ENCODE peak calls at places on chromosomes 2 and 18, in ten cellular contexts. K is astrocyte of the cerebellum, T is kidney epithelial cell, D is fibroblast of lung, X is fibroblast of mammary gland, Q is body of pancreas, O is tibial artery, I is GM12864, A is astrocyte of the spinal cord, M is left ventricle myocardium inferior. N is an unnamed sample.

GRCh38 chr18:57428221-57429150 is 6.7 kb upstream of the ONECUT2 start:
- DNase-seq in K (no peak), T (no peak), D (no peak), X (no peak), Q (no peak), O (no peak), I (no peak), A (no peak), M (no peak), N (no peak)

GRCh38 chr2:216636570-216637450 is 3.6 kb downstream of the IGFBP2 start:
- DNase-seq in K (no peak), T (peak), D (peak), X (peak), Q (peak), O (peak), I (no peak), A (peak), M (no peak), N (no peak)

GRCh38 chr2:110804915-110805314 is 72.5 kb downstream of the ACOXL start:
- DNase-seq in K (no peak), T (no peak), D (no peak), X (no peak), Q (no peak), O (no peak), I (peak), A (no peak), M (no peak), N (no peak)

GRCh38 chr2:157672129-157672528 is 43.5 kb upstream of the ACVR1C start:
- DNase-seq in K (no peak), T (no peak), D (no peak), X (peak), Q (no peak), O (no peak), I (no peak), A (no peak), M (no peak), N (no peak)

GRCh38 chr2:241890524-241891235 is 21.2 kb downstream of the RTP5 start:
- DNase-seq in K (no peak), T (no peak), D (no peak), X (no peak), Q (peak), O (no peak), I (no peak), A (no peak), M (no peak), N (no peak)

GRCh38 chr2:54999182-54999581 is 51.1 kb downstream of the RTN4 start:
- DNase-seq in K (no peak), T (no peak), D (peak), X (peak), Q (no peak), O (no peak), I (no peak), A (peak), M (no peak), N (peak)

GRCh38 chr2:164069542-164069941 is 333.7 kb upstream of the FIGN start:
- DNase-seq in K (no peak), T (no peak), D (no peak), X (no peak), Q (no peak), O (no peak), I (no peak), A (no peak), M (no peak), N (no peak)

GRCh38 chr2:113966832-113967231 is 76.9 kb downstream of the ACTR3 start:
- DNase-seq in K (no peak), T (no peak), D (peak), X (peak), Q (no peak), O (no peak), I (no peak), A (peak), M (no peak), N (no peak)

GRCh38 chr2:88545118-88545517 is 82.1 kb downstream of the EIF2AK3 start:
- DNase-seq in K (no peak), T (no peak), D (no peak), X (peak), Q (no peak), O (no peak), I (peak), A (no peak), M (no peak), N (no peak)

GRCh38 chr2:70692256-70692655 is 75.7 kb downstream of the ADD2 start:
- DNase-seq in K (no peak), T (no peak), D (no peak), X (no peak), Q (no peak), O (peak), I (no peak), A (no peak), M (no peak), N (no peak)

DNA sequence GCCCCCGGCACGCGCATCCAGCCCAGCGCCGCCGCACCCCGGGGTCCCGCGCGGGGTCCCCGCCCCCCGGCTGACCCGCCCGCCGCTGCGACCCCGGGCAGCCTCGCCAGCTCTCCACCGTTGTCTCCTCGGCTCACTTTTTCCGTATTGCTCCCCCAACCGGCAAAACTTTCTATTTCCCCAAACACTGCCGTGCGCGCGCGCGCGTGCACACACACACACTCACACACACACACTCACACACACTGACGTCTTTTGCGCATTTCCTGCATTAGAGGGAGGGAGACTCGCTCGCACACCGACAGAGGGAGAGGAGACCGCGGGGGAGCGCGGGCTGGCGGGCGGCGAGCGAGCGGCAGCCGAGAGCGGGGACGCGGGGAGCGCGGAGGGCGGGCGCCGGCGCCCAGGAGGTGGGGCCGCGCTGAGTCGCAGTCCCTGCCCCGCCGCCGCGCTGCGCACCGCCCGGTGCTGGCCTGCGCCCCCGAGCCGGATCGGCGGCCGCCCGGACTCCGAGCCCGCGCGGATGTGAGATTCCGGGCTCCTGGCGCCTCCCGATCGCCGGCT is 542 bp upstream of the PRKCE start:
- DNase-seq in K (peak), T (peak), D (peak), X (peak), Q (peak), O (peak), I (peak), A (peak), M (peak), N (peak)
- TF ChIP-seq CTCF in K (peak), T (peak), D (peak), X (peak), Q (peak), O (peak), I (peak), A (peak), M (peak), N (peak)

DNA sequence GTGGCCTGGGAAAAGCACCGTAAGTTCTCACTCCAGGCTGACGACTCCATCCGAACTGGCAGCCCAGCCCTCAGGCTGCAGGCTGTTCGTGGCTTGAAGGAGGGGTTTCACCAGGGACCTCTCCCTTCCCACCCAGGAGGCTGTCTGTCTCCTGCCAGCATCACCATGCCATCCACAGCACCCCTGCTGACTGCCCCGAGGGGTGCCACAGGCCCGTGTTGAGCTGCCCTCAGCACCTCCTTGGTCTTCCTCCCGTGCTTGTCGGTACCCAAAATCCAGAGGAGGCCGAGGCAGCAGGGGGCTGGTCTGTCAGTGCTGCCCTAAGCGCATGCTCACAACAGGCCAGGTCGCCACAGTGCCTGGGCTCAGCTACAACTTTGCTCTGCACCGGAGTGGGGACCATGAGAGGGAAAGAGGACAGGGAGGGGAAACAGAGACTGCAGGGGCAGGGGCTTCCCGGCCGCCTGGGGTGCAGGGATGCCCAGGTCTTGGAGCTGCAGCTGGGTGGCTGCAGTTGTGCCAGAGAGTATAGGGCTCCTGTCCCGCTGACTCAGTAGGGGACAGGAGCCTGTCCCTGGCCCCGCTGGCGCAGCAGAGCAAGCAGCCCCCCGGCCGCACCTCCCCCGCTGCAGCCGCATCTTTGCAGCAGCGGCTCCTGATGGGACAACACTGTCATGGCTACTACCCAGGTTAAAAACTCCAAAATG is 963.7 kb upstream of the CRIM1 start:
- DNase-seq in K (no peak), T (no peak), D (no peak), X (no peak), Q (no peak), O (no peak), I (no peak), A (no peak), M (no peak), N (no peak)
- H3K4me3 ChIP-seq in K (no peak), T (no peak), D (no peak), X (no peak), Q (no peak), O (no peak), I (no peak), A (no peak), M (no peak), N (no peak)

DNA sequence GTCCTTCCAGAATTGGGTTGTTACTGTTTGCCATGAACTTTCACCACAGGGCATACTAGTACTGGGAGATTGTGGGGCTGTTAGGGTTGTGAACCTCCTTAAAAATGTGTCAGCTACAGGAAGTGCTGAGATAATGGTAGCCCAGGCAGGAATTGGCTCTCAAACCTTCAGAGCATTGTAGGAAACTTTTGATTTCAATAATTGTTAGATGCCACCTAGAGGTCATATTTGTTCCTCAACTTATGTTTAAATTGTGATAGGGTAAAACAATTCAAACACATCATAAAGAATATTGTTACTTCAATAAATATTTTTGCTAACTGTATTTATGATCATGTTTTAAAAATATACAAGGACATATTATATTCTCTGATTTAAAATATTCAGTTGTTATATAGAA is 594.6 kb downstream of the ADCYAP1 start:
- DNase-seq in K (no peak), T (no peak), D (no peak), X (no peak), Q (no peak), O (no peak), I (no peak), A (no peak), M (no peak), N (no peak)
- TF ChIP-seq CTCF in K (no peak), T (no peak), D (no peak), X (no peak), Q (peak), O (no peak), I (no peak), A (no peak), M (no peak), N (no peak)

GRCh38 chr2:37561615-37562569 is 109.5 kb downstream of the CDC42EP3 start:
- DNase-seq in K (peak), T (peak), D (peak), X (peak), Q (no peak), O (no peak), I (no peak), A (peak), M (no peak), N (peak)
- H3K4me3 ChIP-seq in K (no peak), T (no peak), D (no peak), X (no peak), Q (no peak), O (no peak), I (no peak), A (no peak), M (no peak), N (no peak)

GRCh38 chr2:26516781-26517180 is 38.9 kb upstream of the OTOF start:
- DNase-seq in K (no peak), T (no peak), D (no peak), X (no peak), Q (no peak), O (no peak), I (no peak), A (no peak), M (no peak), N (no peak)

GRCh38 chr2:26513261-26513660 is 35.3 kb upstream of the OTOF start:
- DNase-seq in K (no peak), T (no peak), D (no peak), X (no peak), Q (no peak), O (no peak), I (no peak), A (no peak), M (no peak), N (no peak)

GRCh38 chr2:26516246-26516645 is 38.3 kb upstream of the OTOF start:
- DNase-seq in K (no peak), T (no peak), D (no peak), X (no peak), Q (no peak), O (no peak), I (no peak), A (no peak), M (no peak), N (no peak)

GRCh38 chr2:26514045-26514444 is 36.1 kb upstream of the OTOF start:
- DNase-seq in K (no peak), T (no peak), D (no peak), X (no peak), Q (no peak), O (no peak), I (no peak), A (no peak), M (no peak), N (no peak)

GRCh38 chr2:26515771-26516170 is 37.8 kb upstream of the OTOF start:
- DNase-seq in K (no peak), T (no peak), D (no peak), X (no peak), Q (no peak), O (no peak), I (no peak), A (no peak), M (no peak), N (no peak)
- TF ChIP-seq CTCF in K (no peak), T (no peak), D (no peak), X (no peak), Q (no peak), O (no peak), I (no peak), A (no peak), M (no peak), N (no peak)